ENCODE peak calls at places on chromosomes 6 and 20, in eight cellular contexts. One of them, this sample, is unnamed.

GRCh38 chr20:14491436-14491835 is 154.0 kb upstream of the FLRT3 start:
- DNase-seq in GM12878: no peak
- DNase-seq in Panc1: no peak
- DNase-seq in PC-9: no peak
- DNase-seq in adrenal gland: no peak
- DNase-seq in breast epithelium: no peak
- DNase-seq in lower lobe of right lung: no peak
- DNase-seq in lung: no peak
- DNase-seq in this sample: no peak

GRCh38 chr6:148617522-148617921 is 129.3 kb upstream of the UST start:
- DNase-seq in breast epithelium: no peak
- DNase-seq in Panc1: no peak
- DNase-seq in GM12878: no peak
- DNase-seq in lower lobe of right lung: no peak
- DNase-seq in PC-9: no peak
- DNase-seq in adrenal gland: no peak
- DNase-seq in lung: no peak
- DNase-seq in this sample: no peak

GRCh38 chr6:82410151-82410621 is 46.6 kb downstream of the TPBG start:
- DNase-seq in breast epithelium: no peak
- DNase-seq in PC-9: no peak
- DNase-seq in lung: no peak
- DNase-seq in adrenal gland: no peak
- DNase-seq in GM12878: no peak
- DNase-seq in lower lobe of right lung: no peak
- DNase-seq in Panc1: no peak
- DNase-seq in this sample: no peak

GRCh38 chr6:168376811-168377480 is 57.4 kb upstream of the DACT2 start:
- DNase-seq in lower lobe of right lung: peak; percentile 19
- DNase-seq in lung: no peak
- DNase-seq in adrenal gland: no peak
- DNase-seq in Panc1: no peak
- DNase-seq in breast epithelium: no peak
- DNase-seq in PC-9: no peak
- DNase-seq in GM12878: no peak
- DNase-seq in this sample: no peak

GRCh38 chr6:16374796-16375195 is 136.4 kb downstream of the GMPR start:
- DNase-seq in Panc1: no peak
- DNase-seq in GM12878: no peak
- DNase-seq in adrenal gland: no peak
- DNase-seq in lower lobe of right lung: peak; percentile 57
- DNase-seq in PC-9: no peak
- DNase-seq in breast epithelium: no peak
- DNase-seq in lung: no peak
- DNase-seq in this sample: no peak

GRCh38 chr6:81758221-81758620 is 5.7 kb upstream of the TENT5A start:
- DNase-seq in lung: no peak
- DNase-seq in GM12878: no peak
- DNase-seq in adrenal gland: no peak
- DNase-seq in Panc1: no peak
- DNase-seq in breast epithelium: no peak
- DNase-seq in lower lobe of right lung: no peak
- DNase-seq in PC-9: no peak
- DNase-seq in this sample: no peak

GRCh38 chr20:45578151-45578660 is 878 bp downstream of the WFDC8 start:
- DNase-seq in lower lobe of right lung: no peak
- DNase-seq in GM12878: no peak
- DNase-seq in lung: no peak
- DNase-seq in adrenal gland: no peak
- DNase-seq in PC-9: no peak
- DNase-seq in Panc1: no peak
- DNase-seq in breast epithelium: no peak
- DNase-seq in this sample: no peak

GRCh38 chr6:1827984-1828793 is 218.5 kb downstream of the FOXC1 start:
- DNase-seq in GM12878: no peak
- DNase-seq in lung: no peak
- DNase-seq in lower lobe of right lung: no peak
- DNase-seq in adrenal gland: no peak
- DNase-seq in Panc1: no peak
- DNase-seq in breast epithelium: no peak
- DNase-seq in PC-9: no peak
- DNase-seq in this sample: no peak

GRCh38 chr6:34243901-34244884 is 4.6 kb downstream of the SMIM29 start:
- DNase-seq in lung: peak; percentile 77
- DNase-seq in GM12878: no peak
- DNase-seq in breast epithelium: no peak
- DNase-seq in PC-9: peak; percentile 93
- DNase-seq in lower lobe of right lung: peak; percentile 53
- DNase-seq in Panc1: no peak
- DNase-seq in adrenal gland: peak; percentile 88
- DNase-seq in this sample: no peak

GRCh38 chr6:74248966-74249365 is 553.0 kb downstream of the CD109 start:
- DNase-seq in breast epithelium: no peak
- DNase-seq in Panc1: no peak
- DNase-seq in lung: no peak
- DNase-seq in lower lobe of right lung: no peak
- DNase-seq in PC-9: no peak
- DNase-seq in GM12878: no peak
- DNase-seq in adrenal gland: no peak
- DNase-seq in this sample: no peak

GRCh38 chr6:53862517-53863457 is 68.0 kb downstream of the LRRC1 start:
- DNase-seq in PC-9: no peak
- DNase-seq in Panc1: no peak
- DNase-seq in adrenal gland: peak; percentile 26
- DNase-seq in breast epithelium: no peak
- DNase-seq in GM12878: no peak
- DNase-seq in lower lobe of right lung: no peak
- DNase-seq in lung: no peak
- DNase-seq in this sample: no peak

GRCh38 chr20:49889943-49890650 is 25.2 kb downstream of the SPATA2 start:
- DNase-seq in PC-9: peak; percentile 28
- DNase-seq in adrenal gland: no peak
- DNase-seq in GM12878: no peak
- DNase-seq in lower lobe of right lung: no peak
- DNase-seq in breast epithelium: no peak
- DNase-seq in lung: no peak
- DNase-seq in Panc1: no peak
- DNase-seq in this sample: no peak

GRCh38 chr20:3166338-3166912 is 6.8 kb upstream of the FASTKD5 start:
- DNase-seq in Panc1: no peak
- DNase-seq in PC-9: no peak
- DNase-seq in GM12878: no peak
- DNase-seq in lower lobe of right lung: no peak
- DNase-seq in adrenal gland: no peak
- DNase-seq in lung: no peak
- DNase-seq in breast epithelium: no peak
- DNase-seq in this sample: no peak

GRCh38 chr6:148513145-148514071 is 170.8 kb downstream of the SASH1 start:
- DNase-seq in lung: no peak
- DNase-seq in adrenal gland: no peak
- DNase-seq in lower lobe of right lung: no peak
- DNase-seq in breast epithelium: no peak
- DNase-seq in Panc1: no peak
- DNase-seq in PC-9: no peak
- DNase-seq in GM12878: no peak
- DNase-seq in this sample: no peak

GRCh38 chr6:38943964-38944363 is 104.6 kb upstream of the GLP1R start:
- DNase-seq in PC-9: no peak
- DNase-seq in lung: no peak
- DNase-seq in Panc1: no peak
- DNase-seq in lower lobe of right lung: no peak
- DNase-seq in GM12878: no peak
- DNase-seq in breast epithelium: no peak
- DNase-seq in adrenal gland: no peak
- DNase-seq in this sample: no peak

GRCh38 chr20:18738055-18738454 is 75.5 kb upstream of the SCP2D1 start:
- DNase-seq in adrenal gland: no peak
- DNase-seq in GM12878: no peak
- DNase-seq in lung: no peak
- DNase-seq in Panc1: no peak
- DNase-seq in lower lobe of right lung: peak; percentile 65
- DNase-seq in breast epithelium: no peak
- DNase-seq in PC-9: peak; percentile 14
- DNase-seq in this sample: no peak

GRCh38 chr20:55353206-55353605 is 652.1 kb downstream of the CBLN4 start:
- DNase-seq in PC-9: no peak
- DNase-seq in lower lobe of right lung: no peak
- DNase-seq in adrenal gland: no peak
- DNase-seq in GM12878: no peak
- DNase-seq in lung: no peak
- DNase-seq in breast epithelium: no peak
- DNase-seq in Panc1: no peak
- DNase-seq in this sample: no peak

GRCh38 chr6:158803733-158804143 is 15.4 kb downstream of the EZR start:
- DNase-seq in adrenal gland: no peak
- DNase-seq in breast epithelium: no peak
- DNase-seq in GM12878: no peak
- DNase-seq in Panc1: no peak
- DNase-seq in lower lobe of right lung: no peak
- DNase-seq in PC-9: peak; percentile 46
- DNase-seq in lung: no peak
- DNase-seq in this sample: no peak

DNA sequence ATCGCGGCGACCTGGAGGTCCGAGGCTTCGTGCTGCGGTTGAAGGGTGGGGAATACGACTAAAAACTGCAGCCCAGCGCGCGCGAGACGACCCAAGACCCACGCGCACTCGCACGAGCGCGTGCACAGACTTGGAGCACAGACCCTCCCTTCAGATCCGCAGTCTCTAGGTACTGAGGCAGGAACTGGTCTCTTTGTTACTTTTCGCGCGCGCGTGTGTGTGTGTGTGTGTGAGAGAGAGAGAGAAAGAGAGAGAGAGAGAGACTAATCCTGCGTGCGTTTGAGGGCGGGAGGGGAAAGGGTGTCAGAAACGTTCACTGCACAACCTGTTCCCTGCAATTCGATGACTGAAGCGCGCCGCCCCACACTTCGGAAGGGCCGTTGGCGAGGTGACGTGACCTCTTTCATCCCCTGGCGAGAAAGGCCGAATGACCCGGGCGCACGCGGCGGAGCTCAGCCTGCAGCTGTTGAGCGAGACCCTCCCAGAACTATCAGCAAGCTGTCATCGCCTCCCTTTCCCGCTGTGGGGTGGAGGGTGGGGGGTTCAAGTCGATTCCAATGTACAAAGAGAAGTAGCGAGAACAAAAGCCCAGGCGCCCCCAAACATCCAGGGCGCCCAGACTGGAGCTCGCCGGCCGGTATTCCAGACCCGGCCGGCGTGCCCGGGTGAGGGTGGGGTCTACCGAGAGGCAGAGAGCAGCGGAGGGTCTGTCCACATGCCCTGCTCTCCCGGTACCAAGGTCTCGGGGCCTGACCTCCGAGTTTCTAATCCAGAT is 1.5 kb upstream of the TUBB2B start:
- DNase-seq in GM12878: no peak
- DNase-seq in PC-9: no peak
- DNase-seq in adrenal gland: no peak
- DNase-seq in lower lobe of right lung: no peak
- DNase-seq in Panc1: no peak
- DNase-seq in breast epithelium: no peak
- DNase-seq in lung: no peak
- DNase-seq in this sample: no peak
- H3K36me3 ChIP-seq in GM12878: no peaks in the 10 kb centered on the region
- H3K36me3 ChIP-seq in PC-9: no peaks in the 10 kb centered on the region
- H3K36me3 ChIP-seq in adrenal gland: no peaks in the 10 kb centered on the region
- H3K36me3 ChIP-seq in lower lobe of right lung: no peaks in the 10 kb centered on the region
- H3K36me3 ChIP-seq in Panc1: no peaks in the 10 kb centered on the region
- H3K36me3 ChIP-seq in breast epithelium: no peaks in the 10 kb centered on the region
- H3K36me3 ChIP-seq in lung: no peaks in the 10 kb centered on the region
- H3K36me3 ChIP-seq in this sample: no peaks in the 10 kb centered on the region

GRCh38 chr6:149723262-149723661 is 5.4 kb upstream of the LATS1 start:
- DNase-seq in lung: no peak
- DNase-seq in breast epithelium: no peak
- DNase-seq in Panc1: no peak
- DNase-seq in GM12878: no peak
- DNase-seq in adrenal gland: no peak
- DNase-seq in PC-9: no peak
- DNase-seq in lower lobe of right lung: no peak
- DNase-seq in this sample: no peak
- H3K27ac ChIP-seq in lung: no peak overlapping the region
- H3K27ac ChIP-seq in breast epithelium: no peak overlapping the region
- H3K27ac ChIP-seq in Panc1: no peak overlapping the region
- H3K27ac ChIP-seq in GM12878: no peak overlapping the region
- H3K27ac ChIP-seq in adrenal gland: no peak overlapping the region
- H3K27ac ChIP-seq in PC-9: no peak overlapping the region
- H3K27ac ChIP-seq in lower lobe of right lung: no peak overlapping the region
- H3K27ac ChIP-seq in this sample: peak overlapping the region; percentile 6

DNA sequence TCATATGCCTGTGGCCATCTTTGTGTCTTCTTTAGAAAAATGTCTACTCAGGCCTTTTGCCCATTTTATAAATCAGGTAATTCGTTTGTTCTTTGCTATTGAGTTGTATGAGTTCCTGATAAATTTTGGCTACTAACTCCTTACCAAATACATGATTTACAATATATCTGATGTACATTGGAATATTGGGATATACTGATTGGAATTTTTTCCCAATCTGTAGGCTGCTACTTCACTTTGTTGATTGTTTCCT is 39.2 kb downstream of the BACH2 start:
- DNase-seq in lung: no peak
- DNase-seq in GM12878: no peak
- DNase-seq in breast epithelium: no peak
- DNase-seq in PC-9: no peak
- DNase-seq in lower lobe of right lung: no peak
- DNase-seq in Panc1: no peak
- DNase-seq in adrenal gland: no peak
- DNase-seq in this sample: no peak
- H3K36me3 ChIP-seq in lung: no peaks in the 10 kb centered on the region
- H3K36me3 ChIP-seq in GM12878: no peaks in the 10 kb centered on the region
- H3K36me3 ChIP-seq in breast epithelium: no peaks in the 10 kb centered on the region
- H3K36me3 ChIP-seq in PC-9: no peaks in the 10 kb centered on the region
- H3K36me3 ChIP-seq in lower lobe of right lung: no peaks in the 10 kb centered on the region
- H3K36me3 ChIP-seq in Panc1: no peaks in the 10 kb centered on the region
- H3K36me3 ChIP-seq in adrenal gland: no peaks in the 10 kb centered on the region
- H3K36me3 ChIP-seq in this sample: no peaks in the 10 kb centered on the region

GRCh38 chr6:11224252-11224965 is 8.1 kb downstream of the NEDD9 start:
- DNase-seq in GM12878: peak; percentile 43
- DNase-seq in Panc1: no peak
- DNase-seq in lung: no peak
- DNase-seq in PC-9: no peak
- DNase-seq in lower lobe of right lung: no peak
- DNase-seq in breast epithelium: no peak
- DNase-seq in adrenal gland: no peak
- DNase-seq in this sample: no peak

GRCh38 chr6:11223296-11223695 is 9.2 kb downstream of the NEDD9 start:
- DNase-seq in adrenal gland: no peak
- DNase-seq in lower lobe of right lung: no peak
- DNase-seq in lung: no peak
- DNase-seq in breast epithelium: peak; percentile 67
- DNase-seq in Panc1: no peak
- DNase-seq in GM12878: no peak
- DNase-seq in PC-9: no peak
- DNase-seq in this sample: no peak

GRCh38 chr6:11225990-11226389 is 6.5 kb downstream of the NEDD9 start:
- DNase-seq in breast epithelium: no peak
- DNase-seq in lower lobe of right lung: no peak
- DNase-seq in lung: no peak
- DNase-seq in adrenal gland: no peak
- DNase-seq in Panc1: no peak
- DNase-seq in PC-9: no peak
- DNase-seq in GM12878: no peak
- DNase-seq in this sample: no peak

GRCh38 chr6:11222385-11223277 is 9.8 kb downstream of the NEDD9 start:
- DNase-seq in lower lobe of right lung: no peak
- DNase-seq in breast epithelium: no peak
- DNase-seq in GM12878: no peak
- DNase-seq in lung: no peak
- DNase-seq in adrenal gland: no peak
- DNase-seq in Panc1: no peak
- DNase-seq in PC-9: no peak
- DNase-seq in this sample: no peak

GRCh38 chr6:11224966-11225463 is 7.5 kb downstream of the NEDD9 start:
- DNase-seq in breast epithelium: no peak
- DNase-seq in PC-9: no peak
- DNase-seq in GM12878: no peak
- DNase-seq in lung: no peak
- DNase-seq in adrenal gland: no peak
- DNase-seq in Panc1: no peak
- DNase-seq in lower lobe of right lung: no peak
- DNase-seq in this sample: no peak
- H3K27ac ChIP-seq in breast epithelium: peak overlapping the region; percentile 83
- H3K27ac ChIP-seq in PC-9: no peak overlapping the region
- H3K27ac ChIP-seq in GM12878: peak overlapping the region; percentile 25
- H3K27ac ChIP-seq in lung: peak overlapping the region; percentile 91
- H3K27ac ChIP-seq in adrenal gland: no peak overlapping the region
- H3K27ac ChIP-seq in Panc1: no peak overlapping the region
- H3K27ac ChIP-seq in lower lobe of right lung: peak overlapping the region; percentile 72
- H3K27ac ChIP-seq in this sample: peak overlapping the region; percentile 50